ENCODE peak calls at places on chromosomes 1 and 21, in eight cellular contexts. B, K, E, R, U, I, O and X are unnamed samples.

GRCh38 chr1:34166191-34167090 is 1.4 kb upstream of the CSMD2 start:
- DNase-seq in R (peak), O (peak), B (no peak), I (peak), K (no peak), U (no peak), E (no peak), X (no peak)

GRCh38 chr1:41381691-41382530 is 20.7 kb downstream of the FOXO6 start:
- DNase-seq in O (peak), I (no peak), K (peak), R (no peak), U (no peak), E (peak), B (no peak), X (peak)

GRCh38 chr1:206608108-206608698 is 4.1 kb downstream of the EIF2D start:
- DNase-seq in E (peak), K (peak), I (no peak), U (peak), O (peak), R (no peak), B (peak), X (peak)

GRCh38 chr1:31799895-31800676 is 15.7 kb downstream of the SPOCD1 start:
- DNase-seq in U (no peak), E (no peak), O (no peak), I (no peak), K (no peak), R (no peak), B (no peak), X (no peak)

GRCh38 chr1:224500802-224501201 is 66.2 kb upstream of the WDR26 start:
- DNase-seq in O (peak), E (no peak), I (no peak), R (no peak), U (peak), B (no peak), K (no peak), X (no peak)

GRCh38 chr21:20783611-20784010 is 214.6 kb upstream of the NCAM2 start:
- DNase-seq in K (no peak), I (no peak), O (no peak), U (no peak), R (no peak), E (no peak), B (no peak), X (no peak)

GRCh38 chr1:6447818-6448748 is 17.9 kb downstream of the TNFRSF25 start:
- DNase-seq in B (no peak), E (peak), K (peak), O (no peak), I (peak), U (peak), R (no peak), X (no peak)

GRCh38 chr1:11178021-11179015 is 10.8 kb upstream of the ANGPTL7 start:
- DNase-seq in R (no peak), K (no peak), E (no peak), B (no peak), I (no peak), U (peak), O (no peak), X (no peak)

GRCh38 chr21:45880097-45881068 is 101.2 kb upstream of the COL6A1 start:
- DNase-seq in K (peak), U (peak), E (peak), O (peak), B (peak), R (no peak), I (no peak), X (peak)

GRCh38 chr1:147486876-147487656 is 54.2 kb upstream of the BCL9 start:
- DNase-seq in K (no peak), U (no peak), E (no peak), B (no peak), O (no peak), R (no peak), I (no peak), X (peak)

GRCh38 chr1:39926343-39926769 is 24.6 kb upstream of the MYCL start:
- DNase-seq in I (peak), K (no peak), U (no peak), B (no peak), R (no peak), E (no peak), O (no peak), X (peak)

GRCh38 chr1:181413836-181414235 is 69.5 kb upstream of the CACNA1E start:
- DNase-seq in K (no peak), B (no peak), U (no peak), I (no peak), O (no peak), R (no peak), E (no peak), X (no peak)

GRCh38 chr21:27061783-27062182 is 94.9 kb upstream of the ADAMTS5 start:
- DNase-seq in B (no peak), I (no peak), O (no peak), U (no peak), R (no peak), E (no peak), K (no peak), X (no peak)